ENCODE peak calls at places on chromosomes 11 and 22, in five cellular contexts. O, A, G, Y and U are unnamed samples.

GRCh38 chr11:10654211-10655150 is 39.1 kb downstream of the IRAG1 start:
- DNase-seq in O (peak), A (peak), G (no peak), Y (peak), U (no peak)

GRCh38 chr22:19448076-19448607 is 631 bp upstream of the C22orf39 start:
- DNase-seq in O (peak), A (no peak), G (no peak), Y (peak), U (no peak)

GRCh38 chr22:25853078-25853477 is 111.1 kb downstream of the MYO18B start:
- DNase-seq in O (no peak), A (no peak), G (no peak), Y (no peak), U (no peak)

GRCh38 chr11:73142128-73142377 is at the start of gene FCHSD2:
- DNase-seq in O (no peak), A (no peak), G (no peak), Y (no peak), U (no peak)

GRCh38 chr22:27153386-27153785 is 496.0 kb downstream of the MIAT start:
- DNase-seq in O (no peak), A (no peak), G (no peak), Y (no peak), U (no peak)

GRCh38 chr11:16986434-16987204 is 27.6 kb downstream of the PLEKHA7 start:
- DNase-seq in O (no peak), A (no peak), G (no peak), Y (peak), U (no peak)

GRCh38 chr11:84022221-84022620 is 736.1 kb upstream of the CCDC90B start:
- DNase-seq in O (no peak), A (no peak), G (no peak), Y (no peak), U (peak)

GRCh38 chr11:84687433-84687832 is 939.7 kb downstream of the DLG2 start:
- DNase-seq in O (no peak), A (no peak), G (no peak), Y (no peak), U (no peak)

GRCh38 chr11:955154-956049 is 29.7 kb downstream of the AP2A2 start:
- DNase-seq in O (no peak), A (no peak), G (no peak), Y (no peak), U (no peak)

GRCh38 chr11:44746894-44747293 is 20.1 kb downstream of the TSPAN18 start:
- DNase-seq in O (peak), A (no peak), G (no peak), Y (no peak), U (peak)